ENCODE peak calls at places on chromosome 18, in seven cellular contexts. One of them, this sample, is unnamed.

GRCh38 chr18:7608174-7608550 is 41.0 kb downstream of the PTPRM start:
- DNase-seq in HCT116: no peak
- DNase-seq in foreskin keratinocyte: no peak
- DNase-seq in neuronal stem cell: no peak
- DNase-seq in substantia nigra: no peak
- DNase-seq in colonic mucosa: no peak
- DNase-seq in effector memory CD4-positive, alpha-beta T cell: no peak
- DNase-seq in this sample: no peak

GRCh38 chr18:13641551-13642439 is 84.6 kb downstream of the FAM210A start:
- DNase-seq in HCT116: no peak
- DNase-seq in foreskin keratinocyte: no peak
- DNase-seq in neuronal stem cell: no peak
- DNase-seq in substantia nigra: no peak
- DNase-seq in colonic mucosa: no peak
- DNase-seq in effector memory CD4-positive, alpha-beta T cell: no peak
- DNase-seq in this sample: no peak

GRCh38 chr18:6249110-6249680 is 165.5 kb downstream of the L3MBTL4 start:
- DNase-seq in HCT116: no peak
- DNase-seq in foreskin keratinocyte: no peak
- DNase-seq in neuronal stem cell: no peak
- DNase-seq in substantia nigra: no peak
- DNase-seq in colonic mucosa: no peak
- DNase-seq in effector memory CD4-positive, alpha-beta T cell: no peak
- DNase-seq in this sample: no peak

GRCh38 chr18:48540329-48541025 is 1.6 kb downstream of the CTIF start:
- DNase-seq in HCT116: no peak
- DNase-seq in foreskin keratinocyte: peak; percentile 71
- DNase-seq in neuronal stem cell: peak; percentile 57
- DNase-seq in substantia nigra: peak; percentile 69
- DNase-seq in colonic mucosa: peak; percentile 84
- DNase-seq in effector memory CD4-positive, alpha-beta T cell: peak; percentile 17
- DNase-seq in this sample: peak; percentile 56

GRCh38 chr18:3207565-3207964 is 12.2 kb downstream of the MYOM1 start:
- DNase-seq in HCT116: peak; percentile 22
- DNase-seq in foreskin keratinocyte: peak; percentile 63
- DNase-seq in neuronal stem cell: no peak
- DNase-seq in substantia nigra: no peak
- DNase-seq in colonic mucosa: no peak
- DNase-seq in effector memory CD4-positive, alpha-beta T cell: no peak
- DNase-seq in this sample: no peak

GRCh38 chr18:49238433-49239042 is 221.9 kb downstream of the DYM start:
- DNase-seq in HCT116: peak; percentile 13
- DNase-seq in foreskin keratinocyte: peak; percentile 14
- DNase-seq in neuronal stem cell: peak; percentile 31
- DNase-seq in substantia nigra: peak; percentile 1
- DNase-seq in colonic mucosa: no peak
- DNase-seq in effector memory CD4-positive, alpha-beta T cell: no peak
- DNase-seq in this sample: no peak

GRCh38 chr18:41378628-41379027 is 576.4 kb upstream of the PIK3C3 start:
- DNase-seq in HCT116: no peak
- DNase-seq in foreskin keratinocyte: peak; percentile 58
- DNase-seq in neuronal stem cell: peak; percentile 15
- DNase-seq in substantia nigra: no peak
- DNase-seq in colonic mucosa: no peak
- DNase-seq in effector memory CD4-positive, alpha-beta T cell: no peak
- DNase-seq in this sample: no peak

GRCh38 chr18:9135912-9136314 is 668 bp upstream of the ANKRD12 start:
- DNase-seq in HCT116: peak; percentile 43
- DNase-seq in foreskin keratinocyte: peak; percentile 56
- DNase-seq in neuronal stem cell: no peak
- DNase-seq in substantia nigra: no peak
- DNase-seq in colonic mucosa: peak; percentile 71
- DNase-seq in effector memory CD4-positive, alpha-beta T cell: no peak
- DNase-seq in this sample: no peak

GRCh38 chr18:74994502-74995403 is 214.2 kb downstream of the PTGR3 start:
- DNase-seq in HCT116: no peak
- DNase-seq in foreskin keratinocyte: peak; percentile 29
- DNase-seq in neuronal stem cell: no peak
- DNase-seq in substantia nigra: no peak
- DNase-seq in colonic mucosa: no peak
- DNase-seq in effector memory CD4-positive, alpha-beta T cell: no peak
- DNase-seq in this sample: no peak

GRCh38 chr18:3025544-3025943 is 12.6 kb upstream of the LPIN2 start:
- DNase-seq in HCT116: no peak
- DNase-seq in foreskin keratinocyte: no peak
- DNase-seq in neuronal stem cell: no peak
- DNase-seq in substantia nigra: no peak
- DNase-seq in colonic mucosa: no peak
- DNase-seq in effector memory CD4-positive, alpha-beta T cell: no peak
- DNase-seq in this sample: no peak

GRCh38 chr18:73461780-73462059 is 593.9 kb upstream of the NETO1 start:
- DNase-seq in HCT116: no peak
- DNase-seq in foreskin keratinocyte: no peak
- DNase-seq in neuronal stem cell: no peak
- DNase-seq in substantia nigra: no peak
- DNase-seq in colonic mucosa: no peak
- DNase-seq in effector memory CD4-positive, alpha-beta T cell: no peak
- DNase-seq in this sample: no peak

GRCh38 chr18:62085766-62086165 is 101.1 kb downstream of the PIGN start:
- DNase-seq in HCT116: no peak
- DNase-seq in foreskin keratinocyte: no peak
- DNase-seq in neuronal stem cell: no peak
- DNase-seq in substantia nigra: no peak
- DNase-seq in colonic mucosa: no peak
- DNase-seq in effector memory CD4-positive, alpha-beta T cell: no peak
- DNase-seq in this sample: no peak

GRCh38 chr18:5309888-5310470 is 14.5 kb upstream of the ZBTB14 start:
- DNase-seq in HCT116: no peak
- DNase-seq in foreskin keratinocyte: no peak
- DNase-seq in neuronal stem cell: no peak
- DNase-seq in substantia nigra: no peak
- DNase-seq in colonic mucosa: no peak
- DNase-seq in effector memory CD4-positive, alpha-beta T cell: no peak
- DNase-seq in this sample: no peak

GRCh38 chr18:3254725-3255124 is 7.1 kb downstream of the MYL12A start:
- DNase-seq in HCT116: no peak
- DNase-seq in foreskin keratinocyte: no peak
- DNase-seq in neuronal stem cell: no peak
- DNase-seq in substantia nigra: no peak
- DNase-seq in colonic mucosa: peak; percentile 0
- DNase-seq in effector memory CD4-positive, alpha-beta T cell: no peak
- DNase-seq in this sample: no peak

GRCh38 chr18:48889981-48890735 is 60.6 kb downstream of the SMAD7 start:
- DNase-seq in HCT116: no peak
- DNase-seq in foreskin keratinocyte: no peak
- DNase-seq in neuronal stem cell: no peak
- DNase-seq in substantia nigra: peak; percentile 15
- DNase-seq in colonic mucosa: no peak
- DNase-seq in effector memory CD4-positive, alpha-beta T cell: no peak
- DNase-seq in this sample: no peak

GRCh38 chr18:37266290-37266689 is 299.3 kb downstream of the CELF4 start:
- DNase-seq in HCT116: no peak
- DNase-seq in foreskin keratinocyte: no peak
- DNase-seq in neuronal stem cell: no peak
- DNase-seq in substantia nigra: no peak
- DNase-seq in colonic mucosa: no peak
- DNase-seq in effector memory CD4-positive, alpha-beta T cell: no peak
- DNase-seq in this sample: no peak

DNA sequence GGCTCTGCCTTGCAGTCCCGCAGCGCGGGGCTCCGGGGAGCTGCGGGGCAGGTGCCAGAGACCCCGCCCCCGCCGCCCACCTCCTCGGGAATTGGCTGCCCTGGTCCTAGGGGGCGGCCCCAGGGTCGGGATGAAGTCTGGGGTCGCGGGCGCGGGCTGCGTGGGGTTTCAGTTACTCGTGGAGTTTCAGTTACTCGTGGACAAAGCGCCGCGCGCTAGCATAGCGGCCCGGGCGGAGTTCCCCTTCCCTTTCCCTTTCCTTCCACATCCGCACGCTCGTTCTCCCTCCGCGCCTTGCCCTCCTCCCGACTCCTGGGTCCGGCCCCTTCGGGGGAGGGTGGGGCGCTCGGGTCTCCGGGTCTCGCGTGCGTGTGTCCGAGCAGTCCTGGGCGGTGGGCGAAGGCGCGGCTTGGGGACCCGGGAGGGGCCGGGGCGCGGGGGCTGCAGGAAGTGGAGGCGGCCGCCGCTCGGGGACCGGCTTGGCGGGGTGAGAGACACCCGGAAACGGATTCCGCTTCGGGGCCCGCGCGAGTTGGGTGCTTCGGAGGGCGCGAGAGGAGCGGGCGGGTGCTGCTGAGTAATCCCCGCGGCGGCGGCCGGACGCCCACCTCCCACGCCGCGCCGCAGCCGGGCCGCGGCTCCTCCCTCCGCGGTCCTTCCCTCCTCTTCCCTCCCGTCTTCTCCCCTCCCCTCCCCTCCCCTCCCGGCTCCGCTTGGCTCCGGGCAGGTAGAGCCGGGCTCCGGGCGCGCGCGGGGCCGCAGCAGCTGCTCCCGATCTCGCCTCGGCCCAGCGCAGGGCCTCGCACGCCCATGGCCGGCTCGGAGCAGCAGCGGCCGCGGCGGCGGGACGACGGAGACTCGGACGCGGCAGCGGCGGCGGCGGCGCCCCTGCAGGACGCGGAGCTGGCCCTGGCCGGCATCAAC is at the start of gene TTC39C:
- DNase-seq in HCT116: peak; percentile 13
- DNase-seq in foreskin keratinocyte: peak; percentile 50
- DNase-seq in neuronal stem cell: peak; percentile 50
- DNase-seq in substantia nigra: no peak
- DNase-seq in colonic mucosa: peak; percentile 72
- DNase-seq in effector memory CD4-positive, alpha-beta T cell: peak; percentile 74
- DNase-seq in this sample: no peak
- H3K27ac ChIP-seq in HCT116: peak within 1 kb of the TSS; percentile 76
- H3K27ac ChIP-seq in foreskin keratinocyte: peak within 1 kb of the TSS; percentile 75
- H3K27ac ChIP-seq in neuronal stem cell: no peak within 1 kb of the TSS
- H3K27ac ChIP-seq in substantia nigra: no peak within 1 kb of the TSS
- H3K27ac ChIP-seq in colonic mucosa: peak within 1 kb of the TSS; percentile 69
- H3K27ac ChIP-seq in effector memory CD4-positive, alpha-beta T cell: peak within 1 kb of the TSS; percentile 89
- H3K27ac ChIP-seq in this sample: no peak within 1 kb of the TSS

GRCh38 chr18:77063256-77063655 is 69.3 kb downstream of the MBP start:
- DNase-seq in HCT116: no peak
- DNase-seq in foreskin keratinocyte: peak; percentile 90
- DNase-seq in neuronal stem cell: no peak
- DNase-seq in substantia nigra: no peak
- DNase-seq in colonic mucosa: peak; percentile 64
- DNase-seq in effector memory CD4-positive, alpha-beta T cell: peak; percentile 71
- DNase-seq in this sample: no peak

GRCh38 chr18:77061291-77061945 is 71.2 kb downstream of the MBP start:
- DNase-seq in HCT116: no peak
- DNase-seq in foreskin keratinocyte: no peak
- DNase-seq in neuronal stem cell: no peak
- DNase-seq in substantia nigra: no peak
- DNase-seq in colonic mucosa: no peak
- DNase-seq in effector memory CD4-positive, alpha-beta T cell: no peak
- DNase-seq in this sample: no peak

GRCh38 chr18:77059294-77059916 is 73.2 kb downstream of the MBP start:
- DNase-seq in HCT116: peak; percentile 67
- DNase-seq in foreskin keratinocyte: peak; percentile 57
- DNase-seq in neuronal stem cell: no peak
- DNase-seq in substantia nigra: no peak
- DNase-seq in colonic mucosa: no peak
- DNase-seq in effector memory CD4-positive, alpha-beta T cell: no peak
- DNase-seq in this sample: no peak

GRCh38 chr18:77062518-77063003 is 70.0 kb downstream of the MBP start:
- DNase-seq in HCT116: no peak
- DNase-seq in foreskin keratinocyte: no peak
- DNase-seq in neuronal stem cell: no peak
- DNase-seq in substantia nigra: no peak
- DNase-seq in colonic mucosa: no peak
- DNase-seq in effector memory CD4-positive, alpha-beta T cell: peak; percentile 61
- DNase-seq in this sample: no peak

GRCh38 chr18:77061946-77062517 is 70.6 kb downstream of the MBP start:
- DNase-seq in HCT116: no peak
- DNase-seq in foreskin keratinocyte: no peak
- DNase-seq in neuronal stem cell: no peak
- DNase-seq in substantia nigra: peak; percentile 41
- DNase-seq in colonic mucosa: no peak
- DNase-seq in effector memory CD4-positive, alpha-beta T cell: no peak
- DNase-seq in this sample: peak; percentile 20
- H3K27ac ChIP-seq in HCT116: no peak overlapping the region
- H3K27ac ChIP-seq in foreskin keratinocyte: no peak overlapping the region
- H3K27ac ChIP-seq in neuronal stem cell: no peak overlapping the region
- H3K27ac ChIP-seq in substantia nigra: no peak overlapping the region
- H3K27ac ChIP-seq in colonic mucosa: peak overlapping the region; percentile 70
- H3K27ac ChIP-seq in effector memory CD4-positive, alpha-beta T cell: peak overlapping the region; percentile 93
- H3K27ac ChIP-seq in this sample: no peak overlapping the region

DNA sequence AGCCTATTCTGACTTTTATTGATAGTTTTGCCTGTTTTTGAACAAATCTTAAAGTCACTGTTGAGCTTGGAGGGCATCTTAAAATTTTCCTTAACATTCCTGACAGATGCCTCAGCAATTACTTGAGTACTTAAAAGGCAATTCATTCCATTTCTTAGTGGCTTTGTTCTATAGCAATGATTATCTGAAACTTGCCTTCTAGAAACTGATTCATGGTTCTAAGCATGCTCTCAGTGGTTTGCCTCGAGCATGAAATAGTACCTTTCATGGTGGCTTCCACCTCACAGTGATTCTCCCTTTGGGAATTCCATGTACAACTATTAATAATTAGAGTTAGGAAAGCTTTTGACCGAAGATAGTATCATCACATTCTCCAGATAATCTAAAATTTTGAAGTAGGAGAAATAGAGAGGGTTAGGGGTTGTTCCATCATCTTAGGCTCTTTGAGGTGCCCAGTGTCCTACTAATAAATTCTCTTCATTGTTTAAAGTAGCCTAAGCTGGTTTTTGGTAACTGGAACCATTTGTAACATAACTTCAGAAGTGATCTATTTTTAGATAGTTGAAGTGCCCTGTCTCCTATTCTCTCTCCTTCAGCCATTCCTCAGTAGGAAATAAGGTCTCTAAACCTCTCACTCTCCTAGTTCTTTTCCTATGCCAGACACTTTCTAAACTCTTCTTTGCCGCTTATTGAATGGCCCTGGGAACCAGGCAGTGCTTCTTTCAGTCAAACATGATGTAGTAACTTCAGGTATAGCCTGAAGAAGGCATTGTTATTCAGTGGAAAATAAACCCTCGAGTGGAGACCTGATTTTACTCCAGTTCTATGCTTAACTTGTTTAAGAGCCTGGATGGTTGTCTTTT is 156.1 kb downstream of the HAUS1 start:
- DNase-seq in HCT116: no peak
- DNase-seq in foreskin keratinocyte: peak; percentile 97
- DNase-seq in neuronal stem cell: no peak
- DNase-seq in substantia nigra: no peak
- DNase-seq in colonic mucosa: no peak
- DNase-seq in effector memory CD4-positive, alpha-beta T cell: no peak
- DNase-seq in this sample: no peak
- H3K27ac ChIP-seq in HCT116: no peak overlapping the region
- H3K27ac ChIP-seq in foreskin keratinocyte: peak overlapping the region; percentile 60
- H3K27ac ChIP-seq in neuronal stem cell: no peak overlapping the region
- H3K27ac ChIP-seq in substantia nigra: no peak overlapping the region
- H3K27ac ChIP-seq in colonic mucosa: no peak overlapping the region
- H3K27ac ChIP-seq in effector memory CD4-positive, alpha-beta T cell: no peak overlapping the region
- H3K27ac ChIP-seq in this sample: no peak overlapping the region

DNA sequence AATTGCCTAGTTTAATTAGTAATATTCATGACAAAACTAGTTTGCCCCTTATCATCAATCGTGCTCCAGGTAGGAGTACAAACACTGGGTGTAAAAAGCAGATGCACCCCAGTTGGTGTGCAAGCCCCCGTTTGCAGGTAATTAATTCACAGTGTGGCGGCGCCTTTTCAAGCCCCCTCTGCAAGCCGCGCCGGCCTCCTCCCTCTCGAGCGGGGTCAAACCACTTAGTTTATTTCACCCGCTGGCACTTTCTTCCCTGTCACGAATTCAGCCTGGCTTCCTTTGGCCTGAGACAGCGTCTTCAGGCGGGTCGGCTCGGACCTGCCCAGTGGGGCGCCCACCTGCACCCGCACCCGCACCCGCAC is 64.7 kb upstream of the MAPRE2 start:
- DNase-seq in HCT116: no peak
- DNase-seq in foreskin keratinocyte: no peak
- DNase-seq in neuronal stem cell: no peak
- DNase-seq in substantia nigra: no peak
- DNase-seq in colonic mucosa: no peak
- DNase-seq in effector memory CD4-positive, alpha-beta T cell: no peak
- DNase-seq in this sample: no peak
- H3K27ac ChIP-seq in HCT116: no peak overlapping the region
- H3K27ac ChIP-seq in foreskin keratinocyte: no peak overlapping the region
- H3K27ac ChIP-seq in neuronal stem cell: no peak overlapping the region
- H3K27ac ChIP-seq in substantia nigra: peak overlapping the region; percentile 97
- H3K27ac ChIP-seq in colonic mucosa: peak overlapping the region; percentile 85
- H3K27ac ChIP-seq in effector memory CD4-positive, alpha-beta T cell: no peak overlapping the region
- H3K27ac ChIP-seq in this sample: peak overlapping the region; percentile 89